ENCODE peak calls at places on chromosomes 5 and 9, in seven cellular contexts. B, Q, F, R, W, D and S are unnamed samples.

GRCh38 chr9:37969558-37970300 is 65.8 kb upstream of the SLC25A51 start:
- DNase-seq in B (no peak), Q (no peak), F (peak; percentile 43), R (no peak), W (no peak), D (no peak), S (peak; percentile 42)

GRCh38 chr5:59840200-59840601 is 53.3 kb downstream of the PDE4D start:
- DNase-seq in B (no peak), Q (no peak), F (no peak), R (no peak), W (no peak), D (no peak), S (no peak)

GRCh38 chr5:170251462-170251861 is 18.7 kb downstream of the C5orf58 start:
- DNase-seq in B (no peak), Q (no peak), F (no peak), R (no peak), W (no peak), D (no peak), S (no peak)

GRCh38 chr5:143119881-143120341 is 283.6 kb downstream of the NR3C1 start:
- DNase-seq in B (no peak), Q (no peak), F (no peak), R (no peak), W (no peak), D (no peak), S (no peak)

GRCh38 chr5:109775130-109775529 is 85.4 kb downstream of the MAN2A1 start:
- DNase-seq in B (no peak), Q (no peak), F (no peak), R (no peak), W (no peak), D (no peak), S (no peak)

GRCh38 chr5:137075163-137075970 is 423.8 kb downstream of the SPOCK1 start:
- DNase-seq in B (no peak), Q (no peak), F (peak; percentile 88), R (no peak), W (peak; percentile 4), D (peak; percentile 87), S (peak; percentile 83)

GRCh38 chr5:94928891-94929290 is 310.4 kb downstream of the SLF1 start:
- DNase-seq in B (no peak), Q (no peak), F (no peak), R (no peak), W (no peak), D (no peak), S (no peak)

GRCh38 chr9:19416143-19416542 is 7.3 kb downstream of the ACER2 start:
- DNase-seq in B (no peak), Q (no peak), F (no peak), R (no peak), W (no peak), D (no peak), S (no peak)

GRCh38 chr9:83061036-83061435 is 1.9 kb downstream of the RASEF start:
- DNase-seq in B (no peak), Q (no peak), F (no peak), R (no peak), W (no peak), D (no peak), S (no peak)

GRCh38 chr5:59525957-59526356 is 367.6 kb downstream of the PDE4D start:
- DNase-seq in B (no peak), Q (no peak), F (no peak), R (no peak), W (no peak), D (no peak), S (no peak)

GRCh38 chr5:73908440-73908839 is 282.4 kb downstream of the ARHGEF28 start:
- DNase-seq in B (no peak), Q (no peak), F (no peak), R (no peak), W (no peak), D (no peak), S (no peak)
- H3K27ac ChIP-seq in B (no peak overlapping the region), Q (no peak overlapping the region), F (no peak overlapping the region), R (no peak overlapping the region), W (no peak overlapping the region), D (no peak overlapping the region), S (no peak overlapping the region)

GRCh38 chr5:306011-306805 is 15.3 kb upstream of the AHRR start:
- DNase-seq in B (no peak), Q (no peak), F (peak; percentile 60), R (no peak), W (no peak), D (peak; percentile 21), S (peak; percentile 46)

GRCh38 chr5:308672-309271 is 12.7 kb upstream of the AHRR start:
- DNase-seq in B (no peak), Q (no peak), F (peak; percentile 89), R (no peak), W (no peak), D (peak; percentile 48), S (peak; percentile 51)

GRCh38 chr5:305459-305858 is 16.1 kb upstream of the AHRR start:
- DNase-seq in B (no peak), Q (no peak), F (peak; percentile 23), R (no peak), W (no peak), D (peak; percentile 2), S (no peak)

GRCh38 chr5:307306-307705 is 14.2 kb upstream of the AHRR start:
- DNase-seq in B (no peak), Q (no peak), F (peak; percentile 49), R (no peak), W (no peak), D (peak; percentile 17), S (peak; percentile 17)

DNA sequence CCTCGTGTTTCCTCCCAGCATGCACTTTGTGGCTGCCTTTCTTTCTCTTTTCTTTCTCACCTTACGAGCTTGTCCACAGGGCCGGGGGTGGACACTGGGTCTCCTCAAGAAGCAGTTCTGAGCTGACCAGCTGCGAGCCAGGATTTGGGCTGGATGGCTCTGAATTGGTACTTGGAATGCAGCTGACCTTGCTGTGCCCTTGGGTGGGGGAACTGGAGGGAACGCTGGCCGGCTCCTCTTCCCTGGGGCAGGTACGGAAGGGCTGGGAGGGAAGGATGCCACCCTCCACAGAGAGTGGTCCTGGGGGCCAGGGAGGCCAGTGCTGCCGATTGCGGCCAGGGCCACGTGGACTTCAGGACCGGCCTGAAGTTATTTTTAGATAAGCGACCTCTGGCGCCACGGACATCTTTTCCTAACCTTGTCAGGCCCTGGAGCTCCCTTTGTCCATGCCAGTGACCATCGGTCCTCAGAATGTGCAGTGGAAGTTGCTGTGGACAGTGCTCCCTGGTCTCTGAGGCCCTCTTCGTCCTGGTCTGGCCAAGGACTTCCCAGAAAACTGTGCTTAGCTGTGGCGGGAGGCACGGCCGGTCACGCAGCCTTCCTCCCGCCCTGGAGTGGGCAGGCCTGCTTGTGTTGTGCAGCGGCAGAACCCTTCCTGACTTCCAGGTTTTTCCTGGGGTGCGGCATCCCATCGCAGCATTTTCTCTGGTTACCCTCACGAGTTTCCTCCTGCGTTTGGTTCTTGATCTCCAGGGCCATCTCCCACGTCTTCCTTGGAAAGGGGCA is 13.5 kb upstream of the AHRR start:
- DNase-seq in B (no peak), Q (no peak), F (peak; percentile 47), R (no peak), W (no peak), D (peak; percentile 18), S (peak; percentile 53)
- H3K27ac ChIP-seq in B (no peak overlapping the region), Q (no peak overlapping the region), F (no peak overlapping the region), R (no peak overlapping the region), W (no peak overlapping the region), D (no peak overlapping the region), S (no peak overlapping the region)

DNA sequence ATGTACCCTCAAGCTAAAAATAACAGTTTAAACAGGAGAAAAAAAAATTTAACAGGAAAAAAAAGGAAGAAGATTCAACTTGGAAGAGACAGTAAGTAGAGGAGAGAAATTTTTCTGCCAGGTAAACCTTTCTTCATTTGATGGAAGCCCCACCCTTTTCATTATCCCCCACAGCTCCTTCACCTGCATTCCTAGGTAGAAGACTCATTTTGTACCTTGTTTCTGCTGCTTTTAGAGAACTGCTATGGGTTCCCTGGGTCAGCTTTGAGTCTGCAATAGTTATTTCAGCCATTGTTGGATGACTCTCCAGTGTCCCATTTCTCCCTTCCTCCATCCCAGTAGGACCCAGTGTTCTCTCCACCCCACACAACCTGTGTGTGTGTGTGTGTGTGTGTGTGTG is 74.1 kb upstream of the CPEB4 start:
- DNase-seq in B (no peak), Q (no peak), F (no peak), R (no peak), W (no peak), D (no peak), S (no peak)
- H3K27ac ChIP-seq in B (no peak overlapping the region), Q (no peak overlapping the region), F (no peak overlapping the region), R (no peak overlapping the region), W (no peak overlapping the region), D (no peak overlapping the region), S (no peak overlapping the region)

DNA sequence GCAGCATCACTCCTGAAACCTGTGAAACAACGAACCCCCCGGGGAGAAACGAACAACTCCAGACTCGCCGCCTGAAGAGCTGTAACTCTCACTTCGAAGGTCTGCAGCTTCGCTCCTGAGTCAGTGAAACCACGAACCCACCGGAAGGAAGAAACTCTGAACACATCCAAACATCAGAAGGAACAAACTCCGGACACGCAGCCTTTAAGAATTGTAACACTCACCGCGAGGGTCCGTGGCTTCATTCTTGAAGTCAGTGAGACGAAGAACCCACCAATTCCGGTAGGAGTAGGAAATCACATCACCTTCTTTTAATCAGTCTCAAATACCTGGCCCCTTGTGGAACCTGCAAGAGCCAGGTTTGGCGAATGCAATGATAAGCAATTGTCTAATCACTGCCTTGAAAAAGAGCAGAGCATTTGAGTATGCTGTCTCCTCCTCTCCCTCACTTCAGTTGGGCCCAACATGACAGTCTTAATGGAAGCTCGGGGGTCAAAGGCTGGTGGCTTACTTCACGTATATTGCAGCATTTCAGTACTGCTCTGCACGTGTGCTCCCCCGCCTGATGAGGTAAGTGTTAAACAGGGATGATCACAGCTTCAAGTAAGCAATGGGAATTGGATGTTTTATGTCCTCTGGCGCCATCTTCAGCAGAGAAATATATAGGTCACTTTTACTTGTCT is 471 bp downstream of the IRGM start:
- DNase-seq in B (peak; percentile 75), Q (peak; percentile 56), F (no peak), R (peak; percentile 81), W (peak; percentile 92), D (no peak), S (no peak)
- H3K27ac ChIP-seq in B (no peak overlapping the region), Q (peak overlapping the region; percentile 4), F (no peak overlapping the region), R (peak overlapping the region; percentile 50), W (peak overlapping the region; percentile 37), D (no peak overlapping the region), S (no peak overlapping the region)

GRCh38 chr5:172696171-172696849 is 55.2 kb downstream of the NEURL1B start:
- DNase-seq in B (no peak), Q (no peak), F (no peak), R (no peak), W (no peak), D (no peak), S (no peak)

GRCh38 chr5:172699999-172700685 is 59.1 kb downstream of the NEURL1B start:
- DNase-seq in B (peak; percentile 64), Q (no peak), F (no peak), R (no peak), W (no peak), D (no peak), S (peak; percentile 83)

GRCh38 chr5:172695431-172696054 is 54.5 kb downstream of the NEURL1B start:
- DNase-seq in B (peak; percentile 70), Q (no peak), F (no peak), R (no peak), W (no peak), D (no peak), S (no peak)

GRCh38 chr5:172699423-172699822 is 58.4 kb downstream of the NEURL1B start:
- DNase-seq in B (no peak), Q (no peak), F (no peak), R (no peak), W (no peak), D (no peak), S (no peak)

GRCh38 chr5:172697123-172698121 is 56.4 kb downstream of the NEURL1B start:
- DNase-seq in B (peak; percentile 95), Q (peak; percentile 85), F (peak; percentile 89), R (peak; percentile 85), W (peak; percentile 90), D (peak; percentile 93), S (peak; percentile 93)
- H3K27ac ChIP-seq in B (peak overlapping the region; percentile 88), Q (peak overlapping the region; percentile 43), F (no peak overlapping the region), R (peak overlapping the region; percentile 71), W (peak overlapping the region; percentile 42), D (peak overlapping the region; percentile 31), S (peak overlapping the region; percentile 88)

GRCh38 chr9:121269030-121269887 is 1.3 kb downstream of the GSN start:
- DNase-seq in B (peak; percentile 84), Q (no peak), F (no peak), R (no peak), W (no peak), D (peak; percentile 61), S (no peak)
- H3K27ac ChIP-seq in B (peak overlapping the region; percentile 95), Q (no peak overlapping the region), F (peak overlapping the region; percentile 66), R (no peak overlapping the region), W (no peak overlapping the region), D (peak overlapping the region; percentile 93), S (peak overlapping the region; percentile 70)